ENCODE peak calls at places on chromosomes 2 and 18, in seven cellular contexts. One of them, this sample, is unnamed.

GRCh38 chr2:23356711-23357110 is 28.3 kb upstream of the KLHL29 start:
- DNase-seq in astrocyte: no peak
- DNase-seq in pancreas: no peak
- DNase-seq in colonic mucosa: no peak
- DNase-seq in mesenchymal stem cell: no peak
- DNase-seq in spleen: no peak
- DNase-seq in ascending aorta: no peak
- DNase-seq in this sample: no peak

GRCh38 chr2:227191367-227191766 is 26.9 kb downstream of the COL4A3 start:
- DNase-seq in astrocyte: peak; percentile 29
- DNase-seq in pancreas: no peak
- DNase-seq in colonic mucosa: no peak
- DNase-seq in mesenchymal stem cell: no peak
- DNase-seq in spleen: no peak
- DNase-seq in ascending aorta: no peak
- DNase-seq in this sample: peak; percentile 50

GRCh38 chr2:21161832-21162614 is 38.3 kb downstream of the TDRD15 start:
- DNase-seq in astrocyte: no peak
- DNase-seq in pancreas: peak; percentile 43
- DNase-seq in colonic mucosa: no peak
- DNase-seq in mesenchymal stem cell: no peak
- DNase-seq in spleen: no peak
- DNase-seq in ascending aorta: no peak
- DNase-seq in this sample: no peak

GRCh38 chr2:23492941-23493340 is 108.0 kb downstream of the KLHL29 start:
- DNase-seq in astrocyte: no peak
- DNase-seq in pancreas: no peak
- DNase-seq in colonic mucosa: no peak
- DNase-seq in mesenchymal stem cell: no peak
- DNase-seq in spleen: peak; percentile 56
- DNase-seq in ascending aorta: no peak
- DNase-seq in this sample: no peak

GRCh38 chr2:157216421-157216965 is 41.0 kb upstream of the GALNT5 start:
- DNase-seq in astrocyte: no peak
- DNase-seq in pancreas: no peak
- DNase-seq in colonic mucosa: no peak
- DNase-seq in mesenchymal stem cell: no peak
- DNase-seq in spleen: no peak
- DNase-seq in ascending aorta: no peak
- DNase-seq in this sample: no peak

GRCh38 chr2:100554788-100555407 is 7.9 kb upstream of the PDCL3 start:
- DNase-seq in astrocyte: no peak
- DNase-seq in pancreas: no peak
- DNase-seq in colonic mucosa: no peak
- DNase-seq in mesenchymal stem cell: no peak
- DNase-seq in spleen: peak; percentile 80
- DNase-seq in ascending aorta: no peak
- DNase-seq in this sample: no peak

GRCh38 chr18:24212939-24213338 is 74.1 kb downstream of the CABYR start:
- DNase-seq in astrocyte: peak; percentile 96
- DNase-seq in pancreas: no peak
- DNase-seq in colonic mucosa: no peak
- DNase-seq in mesenchymal stem cell: peak; percentile 77
- DNase-seq in spleen: no peak
- DNase-seq in ascending aorta: no peak
- DNase-seq in this sample: peak; percentile 15

GRCh38 chr2:161956751-161957150 is 117.3 kb downstream of the DPP4 start:
- DNase-seq in astrocyte: no peak
- DNase-seq in pancreas: no peak
- DNase-seq in colonic mucosa: no peak
- DNase-seq in mesenchymal stem cell: no peak
- DNase-seq in spleen: no peak
- DNase-seq in ascending aorta: no peak
- DNase-seq in this sample: no peak

GRCh38 chr18:46622999-46623398 is 34.0 kb downstream of the LOXHD1 start:
- DNase-seq in astrocyte: no peak
- DNase-seq in pancreas: no peak
- DNase-seq in colonic mucosa: no peak
- DNase-seq in mesenchymal stem cell: peak; percentile 6
- DNase-seq in spleen: no peak
- DNase-seq in ascending aorta: no peak
- DNase-seq in this sample: no peak

GRCh38 chr2:68317971-68318685 is 1.6 kb downstream of the CNRIP1 start:
- DNase-seq in astrocyte: no peak
- DNase-seq in pancreas: no peak
- DNase-seq in colonic mucosa: no peak
- DNase-seq in mesenchymal stem cell: no peak
- DNase-seq in spleen: no peak
- DNase-seq in ascending aorta: no peak
- DNase-seq in this sample: peak; percentile 22

GRCh38 chr18:22173221-22173927 is 4.0 kb downstream of the GATA6 start:
- DNase-seq in astrocyte: no peak
- DNase-seq in pancreas: peak; percentile 20
- DNase-seq in colonic mucosa: peak; percentile 31
- DNase-seq in mesenchymal stem cell: no peak
- DNase-seq in spleen: no peak
- DNase-seq in ascending aorta: no peak
- DNase-seq in this sample: no peak

GRCh38 chr18:22171263-22171838 is 2.0 kb downstream of the GATA6 start:
- DNase-seq in astrocyte: no peak
- DNase-seq in pancreas: peak; percentile 88
- DNase-seq in colonic mucosa: no peak
- DNase-seq in mesenchymal stem cell: no peak
- DNase-seq in spleen: no peak
- DNase-seq in ascending aorta: no peak
- DNase-seq in this sample: peak; percentile 25

GRCh38 chr18:22172594-22173049 is 3.2 kb downstream of the GATA6 start:
- DNase-seq in astrocyte: no peak
- DNase-seq in pancreas: peak; percentile 52
- DNase-seq in colonic mucosa: no peak
- DNase-seq in mesenchymal stem cell: no peak
- DNase-seq in spleen: no peak
- DNase-seq in ascending aorta: no peak
- DNase-seq in this sample: no peak

GRCh38 chr18:22170421-22171262 is 1.3 kb downstream of the GATA6 start:
- DNase-seq in astrocyte: peak; percentile 67
- DNase-seq in pancreas: peak; percentile 83
- DNase-seq in colonic mucosa: no peak
- DNase-seq in mesenchymal stem cell: peak; percentile 89
- DNase-seq in spleen: peak; percentile 80
- DNase-seq in ascending aorta: peak; percentile 78
- DNase-seq in this sample: peak; percentile 78

DNA sequence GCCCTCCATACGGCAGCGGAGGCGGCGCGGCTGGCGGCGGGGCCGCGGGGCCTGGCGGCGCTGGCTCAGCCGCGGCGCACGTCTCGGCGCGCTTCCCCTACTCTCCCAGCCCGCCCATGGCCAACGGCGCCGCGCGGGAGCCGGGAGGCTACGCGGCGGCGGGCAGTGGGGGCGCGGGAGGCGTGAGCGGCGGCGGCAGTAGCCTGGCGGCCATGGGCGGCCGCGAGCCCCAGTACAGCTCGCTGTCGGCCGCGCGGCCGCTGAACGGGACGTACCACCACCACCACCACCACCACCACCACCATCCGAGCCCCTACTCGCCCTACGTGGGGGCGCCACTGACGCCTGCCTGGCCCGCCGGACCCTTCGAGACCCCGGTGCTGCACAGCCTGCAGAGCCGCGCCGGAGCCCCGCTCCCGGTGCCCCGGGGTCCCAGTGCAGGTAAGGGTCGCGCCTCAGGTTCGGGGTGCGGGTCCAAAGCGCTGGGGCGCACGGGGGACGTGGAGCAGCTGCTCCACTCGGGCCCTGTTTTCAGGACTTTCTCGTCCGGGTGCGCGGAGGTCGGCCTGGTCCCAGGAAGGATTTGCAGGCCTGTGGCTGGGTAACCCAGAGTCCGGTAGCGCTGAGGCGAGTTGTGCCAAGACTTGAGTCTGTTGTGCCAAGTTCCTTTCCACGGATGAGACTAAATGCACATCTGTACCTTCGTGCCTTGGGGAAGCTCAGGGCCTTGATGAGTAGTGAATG is 2.6 kb downstream of the GATA6 start:
- DNase-seq in astrocyte: no peak
- DNase-seq in pancreas: peak; percentile 78
- DNase-seq in colonic mucosa: peak; percentile 26
- DNase-seq in mesenchymal stem cell: no peak
- DNase-seq in spleen: no peak
- DNase-seq in ascending aorta: no peak
- DNase-seq in this sample: no peak
- H3K4me3 ChIP-seq in astrocyte: peak overlapping the region; percentile 85
- H3K4me3 ChIP-seq in pancreas: peak overlapping the region; percentile 90
- H3K4me3 ChIP-seq in colonic mucosa: peak overlapping the region; percentile 82
- H3K4me3 ChIP-seq in mesenchymal stem cell: peak overlapping the region; percentile 95
- H3K4me3 ChIP-seq in spleen: peak overlapping the region; percentile 61
- H3K4me3 ChIP-seq in ascending aorta: peak overlapping the region; percentile 90
- H3K4me3 ChIP-seq in this sample: peak overlapping the region; percentile 45

GRCh38 chr2:85846411-85846810 is 42.4 kb downstream of the ST3GAL5 start:
- DNase-seq in astrocyte: peak; percentile 71
- DNase-seq in pancreas: no peak
- DNase-seq in colonic mucosa: no peak
- DNase-seq in mesenchymal stem cell: peak; percentile 59
- DNase-seq in spleen: no peak
- DNase-seq in ascending aorta: no peak
- DNase-seq in this sample: no peak
- H3K36me3 ChIP-seq in astrocyte: peaks cover 4% of the 10 kb centered on the region
- H3K36me3 ChIP-seq in pancreas: no peaks in the 10 kb centered on the region
- H3K36me3 ChIP-seq in colonic mucosa: no peaks in the 10 kb centered on the region
- H3K36me3 ChIP-seq in mesenchymal stem cell: peaks cover 18% of the 10 kb centered on the region
- H3K36me3 ChIP-seq in spleen: peaks cover 34% of the 10 kb centered on the region
- H3K36me3 ChIP-seq in ascending aorta: peaks cover 17% of the 10 kb centered on the region
- H3K36me3 ChIP-seq in this sample: no peaks in the 10 kb centered on the region

DNA sequence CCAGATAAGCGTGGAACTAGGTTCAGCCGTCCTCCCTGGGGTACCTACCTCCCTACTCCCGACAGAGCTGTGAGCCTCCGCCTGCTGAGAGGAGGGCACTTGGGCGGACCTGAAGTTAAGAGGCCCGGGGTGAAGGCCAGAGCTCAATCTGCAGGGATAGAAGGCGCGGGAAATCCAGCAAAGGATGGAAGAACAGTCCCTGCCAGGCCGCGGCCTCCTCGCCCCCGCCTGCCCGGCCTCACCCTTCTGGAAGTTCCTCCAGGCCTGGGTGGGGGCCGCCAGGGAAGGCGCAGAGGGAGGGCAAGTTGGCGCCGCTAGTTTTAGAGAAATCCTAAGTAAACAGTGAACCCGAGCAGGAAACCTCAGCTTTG is 13.0 kb downstream of the EN1 start:
- DNase-seq in astrocyte: no peak
- DNase-seq in pancreas: peak; percentile 45
- DNase-seq in colonic mucosa: no peak
- DNase-seq in mesenchymal stem cell: no peak
- DNase-seq in spleen: peak; percentile 30
- DNase-seq in ascending aorta: peak; percentile 57
- DNase-seq in this sample: peak; percentile 78
- H3K4me3 ChIP-seq in astrocyte: no peak overlapping the region
- H3K4me3 ChIP-seq in pancreas: no peak overlapping the region
- H3K4me3 ChIP-seq in colonic mucosa: no peak overlapping the region
- H3K4me3 ChIP-seq in mesenchymal stem cell: no peak overlapping the region
- H3K4me3 ChIP-seq in spleen: no peak overlapping the region
- H3K4me3 ChIP-seq in ascending aorta: no peak overlapping the region
- H3K4me3 ChIP-seq in this sample: peak overlapping the region; percentile 54

GRCh38 chr18:62939925-62940324 is 224.6 kb downstream of the PHLPP1 start:
- DNase-seq in astrocyte: no peak
- DNase-seq in pancreas: no peak
- DNase-seq in colonic mucosa: no peak
- DNase-seq in mesenchymal stem cell: no peak
- DNase-seq in spleen: no peak
- DNase-seq in ascending aorta: no peak
- DNase-seq in this sample: no peak

GRCh38 chr18:62948788-62949187 is 233.4 kb downstream of the PHLPP1 start:
- DNase-seq in astrocyte: no peak
- DNase-seq in pancreas: no peak
- DNase-seq in colonic mucosa: no peak
- DNase-seq in mesenchymal stem cell: no peak
- DNase-seq in spleen: no peak
- DNase-seq in ascending aorta: no peak
- DNase-seq in this sample: no peak

GRCh38 chr18:62939433-62939832 is 224.1 kb downstream of the PHLPP1 start:
- DNase-seq in astrocyte: no peak
- DNase-seq in pancreas: no peak
- DNase-seq in colonic mucosa: no peak
- DNase-seq in mesenchymal stem cell: peak; percentile 26
- DNase-seq in spleen: no peak
- DNase-seq in ascending aorta: no peak
- DNase-seq in this sample: no peak

GRCh38 chr18:62942578-62942977 is 227.2 kb downstream of the PHLPP1 start:
- DNase-seq in astrocyte: no peak
- DNase-seq in pancreas: no peak
- DNase-seq in colonic mucosa: no peak
- DNase-seq in mesenchymal stem cell: no peak
- DNase-seq in spleen: no peak
- DNase-seq in ascending aorta: no peak
- DNase-seq in this sample: no peak

GRCh38 chr18:62944454-62944853 is 229.1 kb downstream of the PHLPP1 start:
- DNase-seq in astrocyte: no peak
- DNase-seq in pancreas: no peak
- DNase-seq in colonic mucosa: no peak
- DNase-seq in mesenchymal stem cell: peak; percentile 12
- DNase-seq in spleen: no peak
- DNase-seq in ascending aorta: no peak
- DNase-seq in this sample: no peak
- H3K36me3 ChIP-seq in astrocyte: no peaks in the 10 kb centered on the region
- H3K36me3 ChIP-seq in pancreas: no peaks in the 10 kb centered on the region
- H3K36me3 ChIP-seq in colonic mucosa: no peaks in the 10 kb centered on the region
- H3K36me3 ChIP-seq in mesenchymal stem cell: no peaks in the 10 kb centered on the region
- H3K36me3 ChIP-seq in spleen: no peaks in the 10 kb centered on the region
- H3K36me3 ChIP-seq in ascending aorta: peaks cover 16% of the 10 kb centered on the region
- H3K36me3 ChIP-seq in this sample: peaks cover 4% of the 10 kb centered on the region

DNA sequence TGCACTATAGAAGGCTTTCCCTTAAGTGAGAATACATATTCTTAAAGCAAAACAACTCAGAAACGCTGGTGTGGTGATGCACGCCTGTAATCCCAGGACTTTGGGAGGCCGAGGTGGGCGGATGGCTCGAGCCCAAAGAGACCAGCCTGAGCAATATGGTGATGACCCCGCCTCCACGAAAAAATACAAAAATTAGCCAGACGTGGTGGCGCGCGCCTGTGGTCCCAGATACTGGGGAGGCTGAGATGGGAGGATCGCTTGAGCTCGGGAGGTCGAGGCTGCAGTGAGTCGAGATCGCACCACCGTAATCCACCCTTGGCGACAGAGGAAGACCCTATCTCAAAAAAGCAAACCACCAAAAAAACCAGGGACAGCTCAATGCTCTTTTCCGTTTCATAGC is 750 bp upstream of the CCDC150 start:
- DNase-seq in astrocyte: no peak
- DNase-seq in pancreas: no peak
- DNase-seq in colonic mucosa: peak; percentile 19
- DNase-seq in mesenchymal stem cell: no peak
- DNase-seq in spleen: peak; percentile 78
- DNase-seq in ascending aorta: no peak
- DNase-seq in this sample: no peak
- H3K4me3 ChIP-seq in astrocyte: peak overlapping the region; percentile 86
- H3K4me3 ChIP-seq in pancreas: no peak overlapping the region
- H3K4me3 ChIP-seq in colonic mucosa: no peak overlapping the region
- H3K4me3 ChIP-seq in mesenchymal stem cell: peak overlapping the region; percentile 87
- H3K4me3 ChIP-seq in spleen: peak overlapping the region; percentile 57
- H3K4me3 ChIP-seq in ascending aorta: peak overlapping the region; percentile 70
- H3K4me3 ChIP-seq in this sample: peak overlapping the region; percentile 92

GRCh38 chr2:44207102-44207501 is 38.4 kb downstream of the PPM1B start:
- DNase-seq in astrocyte: no peak
- DNase-seq in pancreas: no peak
- DNase-seq in colonic mucosa: no peak
- DNase-seq in mesenchymal stem cell: no peak
- DNase-seq in spleen: no peak
- DNase-seq in ascending aorta: no peak
- DNase-seq in this sample: no peak
- H3K36me3 ChIP-seq in astrocyte: no peaks in the 10 kb centered on the region
- H3K36me3 ChIP-seq in pancreas: no peaks in the 10 kb centered on the region
- H3K36me3 ChIP-seq in colonic mucosa: no peaks in the 10 kb centered on the region
- H3K36me3 ChIP-seq in mesenchymal stem cell: peaks cover 12% of the 10 kb centered on the region
- H3K36me3 ChIP-seq in spleen: peaks cover 17% of the 10 kb centered on the region
- H3K36me3 ChIP-seq in ascending aorta: peaks cover 25% of the 10 kb centered on the region
- H3K36me3 ChIP-seq in this sample: peaks cover 14% of the 10 kb centered on the region

This sample was measured in MG63.